ENCODE peak calls at places on chromosomes 1 and 21, in eight cellular contexts. S is heart left ventricle; M is upper lobe of right lung; U is Jurkat, Clone E6-1; L is GM12865; X is fibroblast of lung; I is mesendoderm; T is right cardiac atrium. G is an unnamed sample.

GRCh38 chr1:119327436-119328155 is 41.0 kb upstream of the HAO2 start:
- DNase-seq in S (peak), M (peak), U (no peak), L (peak), X (peak), I (peak), T (peak), G (no peak)

GRCh38 chr1:71071720-71072119 is 9.1 kb downstream of the ZRANB2 start:
- DNase-seq in S (no peak), M (no peak), U (no peak), L (no peak), X (no peak), I (no peak), T (no peak), G (no peak)

GRCh38 chr21:38787461-38788274 is 18.1 kb upstream of the ETS2 start:
- DNase-seq in S (no peak), M (no peak), U (no peak), L (peak), X (peak), I (peak), T (no peak), G (no peak)

GRCh38 chr1:6506210-6507036 is 15.0 kb upstream of the PLEKHG5 start:
- DNase-seq in S (no peak), M (no peak), U (no peak), L (no peak), X (no peak), I (no peak), T (no peak), G (no peak)

GRCh38 chr1:110053557-110054428 is 16.7 kb downstream of the ALX3 start:
- DNase-seq in S (peak), M (peak), U (no peak), L (peak), X (peak), I (peak), T (peak), G (no peak)

GRCh38 chr1:77900687-77901293 is 12.4 kb downstream of the NEXN start:
- DNase-seq in S (no peak), M (no peak), U (peak), L (peak), X (peak), I (peak), T (no peak), G (peak)

GRCh38 chr1:244313346-244313745 is 138.4 kb downstream of the ADSS2 start:
- DNase-seq in S (no peak), M (no peak), U (no peak), L (no peak), X (no peak), I (no peak), T (no peak), G (no peak)

GRCh38 chr1:8417625-8418024 is 99.7 kb downstream of the SLC45A1 start:
- DNase-seq in S (no peak), M (no peak), U (no peak), L (no peak), X (no peak), I (no peak), T (no peak), G (no peak)

GRCh38 chr1:109304221-109304915 is 2.4 kb downstream of the MYBPHL start:
- DNase-seq in S (no peak), M (no peak), U (no peak), L (no peak), X (no peak), I (no peak), T (no peak), G (no peak)

GRCh38 chr1:152107984-152108898 is 7.0 kb downstream of the TCHH start:
- DNase-seq in S (peak), M (peak), U (no peak), L (no peak), X (peak), I (peak), T (peak), G (no peak)

GRCh38 chr1:234975122-234975940 is 153.3 kb downstream of the TOMM20 start:
- DNase-seq in S (no peak), M (peak), U (no peak), L (peak), X (peak), I (peak), T (no peak), G (peak)

GRCh38 chr21:45297329-45297728 is 9.6 kb upstream of the POFUT2 start:
- DNase-seq in S (no peak), M (no peak), U (no peak), L (no peak), X (no peak), I (no peak), T (no peak), G (no peak)

GRCh38 chr1:9112961-9113880 is 15.7 kb downstream of the GPR157 start:
- DNase-seq in S (no peak), M (no peak), U (no peak), L (no peak), X (no peak), I (no peak), T (no peak), G (no peak)

GRCh38 chr1:109687641-109688499 is at the start of gene GSTM1:
- DNase-seq in S (peak), M (no peak), U (peak), L (no peak), X (peak), I (peak), T (no peak), G (peak)

GRCh38 chr21:24594082-24594481 is 1013.2 kb downstream of the MRPL39 start:
- DNase-seq in S (no peak), M (no peak), U (no peak), L (peak), X (no peak), I (peak), T (no peak), G (no peak)

GRCh38 chr21:21210552-21210951 is 212.3 kb downstream of the NCAM2 start:
- DNase-seq in S (no peak), M (no peak), U (no peak), L (no peak), X (no peak), I (no peak), T (no peak), G (no peak)

GRCh38 chr21:32307706-32308105 is 9.1 kb downstream of the MRAP start:
- DNase-seq in S (no peak), M (no peak), U (no peak), L (no peak), X (peak), I (no peak), T (no peak), G (no peak)

GRCh38 chr1:41021526-41022308 is at the start of gene SLFNL1:
- DNase-seq in S (peak), M (no peak), U (no peak), L (no peak), X (peak), I (peak), T (peak), G (no peak)

GRCh38 chr1:191752342-191752741 is 405.9 kb upstream of the RGS18 start:
- DNase-seq in S (no peak), M (no peak), U (no peak), L (peak), X (no peak), I (peak), T (no peak), G (no peak)

GRCh38 chr1:27153549-27153886 is 1.4 kb downstream of the SLC9A1 start:
- DNase-seq in S (no peak), M (no peak), U (no peak), L (no peak), X (peak), I (no peak), T (no peak), G (no peak)

GRCh38 chr1:27150641-27151040 is 4.3 kb downstream of the SLC9A1 start:
- DNase-seq in S (no peak), M (no peak), U (no peak), L (no peak), X (no peak), I (no peak), T (no peak), G (no peak)

GRCh38 chr1:27153927-27154358 is 982 bp downstream of the SLC9A1 start:
- DNase-seq in S (no peak), M (no peak), U (no peak), L (no peak), X (no peak), I (no peak), T (no peak), G (no peak)

GRCh38 chr1:27152829-27153548 is 1.9 kb downstream of the SLC9A1 start:
- DNase-seq in S (no peak), M (no peak), U (no peak), L (no peak), X (peak), I (no peak), T (no peak), G (no peak)

GRCh38 chr1:27152004-27152828 is 2.7 kb downstream of the SLC9A1 start:
- DNase-seq in S (peak), M (no peak), U (no peak), L (no peak), X (peak), I (no peak), T (no peak), G (no peak)
- H3K4me3 ChIP-seq in S (peak), M (peak), U (no peak), L (peak), X (peak), I (no peak), T (peak), G (peak)

DNA sequence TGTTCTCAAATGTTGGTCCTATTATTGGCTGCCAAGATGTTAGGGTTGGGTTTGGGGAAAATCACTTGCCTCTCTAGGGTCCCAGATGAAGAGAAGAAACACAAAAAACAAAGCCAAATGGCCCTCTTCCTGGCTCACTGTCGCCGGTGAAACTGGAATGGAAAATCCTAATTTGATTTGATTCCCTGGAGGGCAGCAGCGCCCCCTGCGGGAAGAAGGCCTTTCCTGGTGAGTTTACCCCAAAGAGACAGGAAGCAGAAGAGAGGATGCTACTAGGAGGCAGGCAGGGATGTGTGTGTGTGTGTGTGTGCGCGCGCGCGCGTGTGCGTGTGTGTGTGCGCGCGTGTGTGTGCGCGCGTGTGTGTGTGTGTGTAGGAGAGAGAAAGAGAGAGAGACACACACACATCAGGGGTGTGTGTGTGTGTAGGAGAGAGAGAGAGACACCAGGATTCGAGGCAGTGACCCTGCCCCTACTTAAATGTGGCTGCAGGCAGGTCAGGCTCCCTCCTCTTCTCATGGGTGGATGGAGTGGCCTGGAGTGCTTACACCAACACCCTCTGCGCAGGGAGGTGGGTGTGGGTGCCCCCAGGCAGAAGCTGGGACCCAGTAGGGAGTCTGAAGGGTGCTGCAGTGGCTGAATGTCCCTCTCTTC is 3.1 kb upstream of the SELENON start:
- DNase-seq in S (peak), M (peak), U (peak), L (peak), X (peak), I (peak), T (peak), G (no peak)
- H3K4me3 ChIP-seq in S (no peak), M (peak), U (no peak), L (no peak), X (no peak), I (no peak), T (no peak), G (no peak)

GRCh38 chr1:52635321-52636089 is 2.5 kb downstream of the SHISAL2A start:
- DNase-seq in S (no peak), M (no peak), U (no peak), L (peak), X (no peak), I (peak), T (no peak), G (no peak)

GRCh38 chr1:52633291-52633754 is 355 bp downstream of the SHISAL2A start:
- DNase-seq in S (no peak), M (peak), U (no peak), L (peak), X (no peak), I (peak), T (no peak), G (no peak)

GRCh38 chr1:52631759-52632331 is 1.1 kb upstream of the SHISAL2A start:
- DNase-seq in S (no peak), M (no peak), U (no peak), L (no peak), X (no peak), I (peak), T (no peak), G (no peak)

GRCh38 chr1:52632732-52633290 is at the start of gene SHISAL2A:
- DNase-seq in S (peak), M (peak), U (no peak), L (peak), X (peak), I (peak), T (peak), G (no peak)

DNA sequence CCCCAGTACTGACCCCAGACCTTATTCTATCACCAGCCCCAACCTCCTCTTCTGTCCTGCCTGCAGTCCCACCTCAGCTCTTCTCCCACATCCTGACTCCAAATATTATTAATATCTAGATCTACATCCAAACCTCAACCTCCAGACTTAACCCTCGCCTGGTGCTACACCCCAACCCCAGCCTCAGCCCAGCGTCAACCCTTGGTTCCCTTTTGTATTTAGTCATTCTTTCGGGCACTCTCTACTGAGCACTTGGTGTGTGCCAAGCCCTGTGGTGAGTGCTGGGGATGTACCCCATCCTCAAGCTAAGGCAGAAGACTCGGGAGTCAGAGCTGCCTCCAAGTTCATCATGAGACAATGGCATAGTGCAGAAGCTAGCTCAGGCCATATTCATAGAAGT is 1.1 kb downstream of the SHISAL2A start:
- DNase-seq in S (no peak), M (no peak), U (no peak), L (no peak), X (no peak), I (no peak), T (no peak), G (no peak)
- H3K4me3 ChIP-seq in S (no peak), M (peak), U (no peak), L (no peak), X (no peak), I (no peak), T (no peak), G (no peak)

GRCh38 chr1:39214998-39215873 is 10.7 kb downstream of the MACF1 start:
- DNase-seq in S (no peak), M (no peak), U (peak), L (peak), X (no peak), I (peak), T (no peak), G (no peak)
- H3K4me3 ChIP-seq in S (peak), M (peak), U (peak), L (peak), X (no peak), I (no peak), T (peak), G (no peak)